ENCODE peak calls at places on chromosomes 3 and 15, in eight cellular contexts. T is A549, W is H1, G is HepG2, P is endothelial cell of umbilical vein, O is GM12878, V is HCT116, K is K562. S is an unnamed sample.
A peak's percentile ranks its signal among the peaks of the same experiment; 100 is the strongest.

GRCh38 chr3:148975277-148975676 is 16.1 kb upstream of the GYG1 start:
- DNase-seq in T (peak; percentile 24), W (no peak), G (no peak), P (no peak), O (no peak), V (no peak), K (no peak), S (no peak)

GRCh38 chr15:85037617-85038016 is 56.0 kb downstream of the PDE8A start:
- DNase-seq in T (no peak), W (no peak), G (no peak), P (no peak), O (no peak), V (no peak), K (no peak), S (no peak)

GRCh38 chr3:135091956-135092355 is 296.9 kb downstream of the EPHB1 start:
- DNase-seq in T (no peak), W (no peak), G (no peak), P (no peak), O (no peak), V (no peak), K (no peak), S (no peak)

GRCh38 chr3:126081618-126082333 is 2.1 kb downstream of the SLC41A3 start:
- DNase-seq in T (peak; percentile 56), W (no peak), G (peak; percentile 29), P (no peak), O (no peak), V (peak; percentile 48), K (peak; percentile 13), S (peak; percentile 28)

GRCh38 chr15:99153026-99153535 is 48.2 kb downstream of the SYNM start:
- DNase-seq in T (no peak), W (no peak), G (no peak), P (no peak), O (no peak), V (no peak), K (no peak), S (no peak)

GRCh38 chr15:63939531-63940130 is 105.9 kb upstream of the HERC1 start:
- DNase-seq in T (no peak), W (no peak), G (peak; percentile 88), P (peak; percentile 98), O (peak; percentile 15), V (no peak), K (peak; percentile 46), S (no peak)

GRCh38 chr15:53448215-53449001 is 311.1 kb downstream of the WDR72 start:
- DNase-seq in T (no peak), W (no peak), G (no peak), P (peak; percentile 7), O (no peak), V (no peak), K (no peak), S (no peak)

GRCh38 chr3:49007771-49008528 is 759 bp downstream of the WDR6 start:
- DNase-seq in T (peak; percentile 83), W (peak; percentile 70), G (peak; percentile 39), P (peak; percentile 75), O (no peak), V (peak; percentile 72), K (peak; percentile 92), S (peak; percentile 87)

GRCh38 chr3:49671291-49672288 is 2.6 kb upstream of the APEH start:
- DNase-seq in T (peak; percentile 71), W (peak; percentile 70), G (peak; percentile 76), P (peak; percentile 69), O (peak; percentile 38), V (peak; percentile 61), K (peak; percentile 80), S (peak; percentile 77)

GRCh38 chr3:71262368-71263265 is 320.9 kb downstream of the FOXP1 start:
- DNase-seq in T (no peak), W (no peak), G (peak; percentile 42), P (no peak), O (no peak), V (no peak), K (no peak), S (no peak)

GRCh38 chr3:172708905-172709775 is 1.7 kb downstream of the NCEH1 start:
- DNase-seq in T (no peak), W (no peak), G (no peak), P (no peak), O (no peak), V (no peak), K (no peak), S (no peak)

GRCh38 chr15:69175536-69175935 is 15.1 kb downstream of the GLCE start:
- DNase-seq in T (no peak), W (no peak), G (no peak), P (peak; percentile 29), O (no peak), V (no peak), K (no peak), S (no peak)

GRCh38 chr3:149553781-149554451 is 79.4 kb downstream of the TM4SF4 start:
- DNase-seq in T (no peak), W (no peak), G (no peak), P (peak; percentile 85), O (no peak), V (no peak), K (no peak), S (no peak)

GRCh38 chr3:196941846-196942225 is 492 bp downstream of the NCBP2 start:
- DNase-seq in T (no peak), W (no peak), G (no peak), P (no peak), O (no peak), V (no peak), K (peak; percentile 77), S (peak; percentile 80)

GRCh38 chr15:56736881-56737707 is 3.8 kb upstream of the ZNF280D start:
- DNase-seq in T (no peak), W (no peak), G (no peak), P (peak; percentile 65), O (no peak), V (no peak), K (peak; percentile 73), S (no peak)

GRCh38 chr3:155049959-155050358 is 30.2 kb upstream of the MME start:
- DNase-seq in T (no peak), W (no peak), G (no peak), P (no peak), O (no peak), V (no peak), K (no peak), S (no peak)

GRCh38 chr3:156535162-156535627 is 19.7 kb downstream of the SSR3 start:
- DNase-seq in T (peak; percentile 87), W (peak; percentile 46), G (peak; percentile 96), P (peak; percentile 94), O (no peak), V (peak; percentile 56), K (peak; percentile 65), S (peak; percentile 82)

GRCh38 chr3:90241481-90241880 is 1134.1 kb downstream of the EPHA3 start:
- DNase-seq in T (no peak), W (no peak), G (no peak), P (no peak), O (no peak), V (no peak), K (no peak), S (no peak)

DNA sequence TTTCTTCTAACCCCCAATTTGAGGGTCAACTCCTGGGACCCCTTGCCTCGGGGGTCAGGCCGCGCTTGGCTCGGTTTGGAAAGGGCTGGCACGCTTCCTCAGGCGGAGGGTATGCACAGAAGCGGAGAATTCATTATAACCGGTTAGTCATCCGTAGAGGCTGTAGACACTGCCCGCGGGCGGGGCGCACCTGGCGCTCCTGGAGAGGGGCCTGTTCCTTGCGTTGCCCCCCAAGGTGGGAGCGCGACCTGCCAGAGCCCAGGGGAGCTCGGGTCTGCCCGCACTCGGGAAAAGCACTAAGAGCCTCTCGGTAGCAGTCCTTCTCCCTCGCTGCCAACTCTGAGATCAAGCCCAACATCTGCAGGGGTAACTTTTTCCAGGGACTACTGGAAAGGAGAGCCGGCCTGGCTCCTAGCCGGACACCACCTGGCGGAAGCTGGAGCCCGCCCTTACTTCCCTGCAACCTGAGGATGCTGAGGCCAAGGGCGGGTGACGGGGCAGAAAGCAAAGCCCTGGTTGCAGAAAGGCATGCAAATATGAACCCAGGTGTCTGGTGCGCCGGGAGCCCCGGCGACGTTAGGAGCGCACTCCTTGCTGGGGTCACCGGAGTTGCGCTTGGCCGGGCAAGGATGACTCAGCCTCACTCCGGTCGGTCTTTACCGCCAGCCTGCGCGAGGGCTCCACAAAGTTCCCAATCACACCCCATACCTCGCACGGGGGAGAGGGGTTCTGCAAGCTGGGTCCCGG is 1.5 kb upstream of the CACNA2D3 start:
- DNase-seq in T (peak; percentile 3), W (no peak), G (no peak), P (no peak), O (no peak), V (no peak), K (no peak), S (no peak)
- TF ChIP-seq MAX in T (no peak), W (peak; percentile 49), G (no peak), P (no peak), O (no peak), V (no peak), K (no peak), S (no peak)

GRCh38 chr3:104460477-104461406 is 906.0 kb upstream of the ALCAM start:
- DNase-seq in T (no peak), W (peak; percentile 13), G (no peak), P (peak; percentile 34), O (peak; percentile 8), V (peak; percentile 35), K (no peak), S (no peak)
- TF ChIP-seq CTCF in T (peak; percentile 34), W (peak; percentile 50), G (peak; percentile 6), P (no peak), O (no peak), V (peak; percentile 33), K (no peak), S (no peak)

GRCh38 chr15:25438601-25439455 is at the start of gene UBE3A:
- DNase-seq in T (peak; percentile 87), W (peak; percentile 75), G (peak; percentile 78), P (peak; percentile 93), O (peak; percentile 63), V (peak; percentile 71), K (peak; percentile 93), S (peak; percentile 91)
- TF ChIP-seq POLR2A in T (peak; percentile 59), W (peak; percentile 95), G (peak; percentile 84), P (peak; percentile 83), O (peak; percentile 93), V (no peak), K (peak; percentile 90), S (peak; percentile 91)

GRCh38 chr3:52356126-52356525 is 40.0 kb downstream of the DNAH1 start:
- DNase-seq in T (no peak), W (no peak), G (no peak), P (no peak), O (no peak), V (no peak), K (no peak), S (no peak)
- TF ChIP-seq MAX in T (no peak), W (no peak), G (no peak), P (no peak), O (no peak), V (no peak), K (no peak), S (no peak)

GRCh38 chr15:26038693-26039092 is 175.6 kb upstream of the ATP10A start:
- DNase-seq in T (no peak), W (no peak), G (no peak), P (no peak), O (no peak), V (no peak), K (no peak), S (no peak)

GRCh38 chr15:26032162-26032846 is 169.2 kb upstream of the ATP10A start:
- DNase-seq in T (no peak), W (no peak), G (no peak), P (no peak), O (no peak), V (no peak), K (no peak), S (no peak)

DNA sequence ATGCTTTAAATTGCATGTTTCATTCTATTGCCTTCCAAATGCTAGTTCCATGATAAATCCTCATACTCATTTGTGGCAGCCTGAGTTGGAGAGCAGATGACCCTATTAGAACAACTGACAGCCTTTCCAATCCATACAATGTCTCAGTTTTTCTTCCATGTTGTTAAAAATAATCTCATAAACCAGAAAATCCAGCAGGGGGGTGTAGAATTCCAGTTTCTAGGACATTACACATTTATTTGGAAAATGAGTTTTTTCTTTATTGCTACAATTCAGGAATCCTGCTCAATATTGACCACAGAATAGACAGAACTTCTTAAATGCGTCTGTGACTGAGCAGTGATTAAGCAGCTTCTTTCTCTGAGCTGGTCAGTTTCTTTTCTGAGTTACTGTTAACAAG is 174.2 kb upstream of the ATP10A start:
- DNase-seq in T (no peak), W (no peak), G (no peak), P (no peak), O (no peak), V (no peak), K (no peak), S (no peak)
- TF ChIP-seq CTCF in T (no peak), W (no peak), G (no peak), P (no peak), O (no peak), V (no peak), K (no peak), S (no peak)